ENCODE peak calls at places on chromosomes 7 and 10, in seven cellular contexts. L, D, C, E, A, W and H are unnamed samples.

GRCh38 chr10:130171196-130171595 is 35.0 kb downstream of the GLRX3 start:
- DNase-seq in A (no peak), D (no peak), C (no peak), W (peak), L (no peak), E (no peak), H (no peak)

GRCh38 chr7:2631924-2632716 is at the start of gene TTYH3:
- DNase-seq in W (no peak), E (no peak), D (peak), C (no peak), L (no peak), A (peak), H (no peak)

GRCh38 chr10:5944389-5945202 is 32.7 kb downstream of the IL15RA start:
- DNase-seq in W (peak), A (no peak), E (no peak), C (peak), L (no peak), D (no peak), H (no peak)

GRCh38 chr10:6108631-6109443 is 20.0 kb downstream of the RBM17 start:
- DNase-seq in C (peak), D (no peak), W (peak), L (peak), A (peak), E (peak), H (no peak)

GRCh38 chr10:116272497-116273221 is at the start of gene GFRA1:
- DNase-seq in E (no peak), W (peak), C (peak), A (peak), D (peak), L (peak), H (peak)

GRCh38 chr10:32381165-32381564 is 34.2 kb upstream of the EPC1 start:
- DNase-seq in L (no peak), E (no peak), W (no peak), C (no peak), D (no peak), A (no peak), H (no peak)

GRCh38 chr7:116859323-116859722 is 3.1 kb upstream of the CAPZA2 start:
- DNase-seq in D (no peak), E (peak), L (no peak), W (peak), A (no peak), C (peak), H (no peak)

GRCh38 chr7:14691597-14692203 is 210.9 kb downstream of the DGKB start:
- DNase-seq in E (peak), D (peak), L (peak), A (peak), W (peak), C (peak), H (peak)

GRCh38 chr10:122835908-122836307 is 9.7 kb downstream of the CUZD1 start:
- DNase-seq in W (no peak), C (no peak), A (no peak), L (no peak), D (no peak), E (no peak), H (no peak)

GRCh38 chr7:43394441-43395130 is 188.3 kb upstream of the STK17A start:
- DNase-seq in C (no peak), D (no peak), A (no peak), W (no peak), L (no peak), E (no peak), H (no peak)

GRCh38 chr10:74058658-74059057 is 60.7 kb downstream of the VCL start:
- DNase-seq in A (peak), D (no peak), C (no peak), L (no peak), E (no peak), W (peak), H (no peak)

DNA sequence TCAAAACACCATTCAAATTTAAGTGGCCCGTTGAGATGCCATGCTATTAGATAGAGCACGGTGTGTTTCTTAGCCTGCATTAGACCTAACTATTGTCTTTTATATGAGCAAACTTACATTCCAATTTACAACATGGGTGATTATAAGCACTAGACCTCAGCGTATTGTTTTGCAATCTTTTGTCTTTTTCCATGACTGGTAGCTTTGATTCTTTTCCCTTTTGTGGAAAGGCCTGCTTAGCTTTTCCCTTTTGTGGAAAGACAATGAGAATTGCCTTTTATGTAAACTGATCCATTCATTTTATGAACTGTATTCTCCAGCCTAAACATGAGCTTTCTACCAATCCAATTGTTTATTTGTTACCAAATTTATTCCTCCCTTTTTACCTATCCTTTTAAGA is 823.1 kb downstream of the CCSER2 start:
- DNase-seq in W (no peak), L (no peak), A (no peak), D (no peak), C (no peak), E (no peak), H (no peak)
- H2BK120ac ChIP-seq in W (no peak), L (no peak), A (no peak), D (no peak), C (no peak), E (no peak), H (no peak)

GRCh38 chr7:22571776-22572175 is 71.8 kb upstream of the STEAP1B start:
- DNase-seq in W (no peak), E (no peak), D (no peak), C (no peak), L (no peak), A (no peak), H (no peak)

GRCh38 chr7:22572292-22572691 is 72.3 kb upstream of the STEAP1B start:
- DNase-seq in E (peak), C (no peak), A (no peak), W (no peak), D (no peak), L (no peak), H (no peak)

GRCh38 chr7:22566592-22566991 is 66.6 kb upstream of the STEAP1B start:
- DNase-seq in W (no peak), L (no peak), C (no peak), D (no peak), E (no peak), A (no peak), H (no peak)

GRCh38 chr7:22572937-22573336 is 72.9 kb upstream of the STEAP1B start:
- DNase-seq in C (peak), A (no peak), D (no peak), L (no peak), W (peak), E (peak), H (no peak)

DNA sequence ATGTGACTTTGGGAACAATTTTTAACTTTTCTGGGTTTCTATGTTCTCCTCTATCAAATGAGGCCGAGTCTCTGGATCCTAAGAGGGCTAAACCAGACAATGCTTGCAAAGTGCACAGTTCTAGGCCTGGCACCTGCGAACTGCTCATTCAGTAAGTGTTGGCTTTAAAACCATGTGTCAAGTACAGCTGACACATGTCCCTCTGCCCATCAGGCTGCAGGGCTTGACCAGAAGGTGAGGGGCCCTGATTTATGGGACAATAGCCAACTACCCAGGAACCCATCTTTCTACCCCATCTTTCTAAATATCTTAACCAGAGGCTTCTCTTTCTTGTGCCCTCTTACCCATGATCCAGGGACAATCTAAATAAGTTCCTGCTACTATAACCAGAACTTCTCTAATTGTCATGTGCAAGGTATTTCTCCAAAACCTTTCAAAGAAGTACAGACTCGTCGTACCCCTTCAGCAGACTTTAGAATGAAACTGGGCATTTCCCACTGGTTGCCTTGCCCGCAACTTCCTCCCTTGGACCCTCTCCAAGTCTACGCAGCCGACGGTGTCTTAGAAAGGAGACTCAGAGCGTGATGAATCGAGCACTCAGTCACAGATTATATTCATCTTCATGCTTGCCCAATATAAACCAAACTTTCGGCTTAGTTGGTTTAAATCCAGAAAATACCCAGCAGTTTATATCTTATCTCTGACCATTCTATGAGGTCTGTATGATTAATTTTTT is 69.8 kb upstream of the STEAP1B start:
- DNase-seq in A (no peak), D (no peak), C (peak), E (peak), W (no peak), L (no peak), H (no peak)
- H2BK120ac ChIP-seq in A (no peak), D (no peak), C (peak), E (no peak), W (no peak), L (no peak), H (no peak)

DNA sequence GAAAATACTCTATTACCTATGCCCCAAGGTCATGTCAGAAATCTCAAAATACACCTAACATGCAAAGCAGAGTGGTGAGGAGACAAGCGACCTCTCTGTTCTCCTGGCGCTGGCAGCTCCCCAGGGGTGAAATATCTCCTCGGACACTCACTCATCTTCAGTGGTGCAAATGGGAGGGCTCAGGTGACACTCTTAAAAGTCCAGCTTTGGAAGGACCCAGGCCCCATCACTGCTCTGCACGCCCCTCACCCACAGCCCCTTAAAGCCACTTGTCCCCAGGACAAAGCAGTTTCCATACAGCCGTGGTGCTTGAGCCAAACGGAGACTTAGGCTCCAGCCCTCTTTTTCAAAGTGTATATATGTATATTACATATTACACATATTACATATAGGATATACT is 12.4 kb downstream of the PRKAG2 start:
- DNase-seq in L (no peak), A (no peak), D (no peak), W (no peak), C (no peak), E (no peak), H (no peak)
- H2BK120ac ChIP-seq in L (no peak), A (no peak), D (no peak), W (no peak), C (no peak), E (no peak), H (no peak)

GRCh38 chr7:154695836-154696235 is 307.1 kb downstream of the PAXIP1 start:
- DNase-seq in A (no peak), D (no peak), L (no peak), E (no peak), C (no peak), W (no peak), H (no peak)

GRCh38 chr7:154698726-154699291 is 304.1 kb downstream of the PAXIP1 start:
- DNase-seq in A (peak), L (peak), D (peak), C (no peak), W (no peak), E (peak), H (peak)

GRCh38 chr7:154693646-154694045 is 309.3 kb downstream of the PAXIP1 start:
- DNase-seq in L (no peak), C (no peak), A (peak), D (no peak), E (no peak), W (no peak), H (no peak)

GRCh38 chr7:154699421-154699820 is 303.5 kb downstream of the PAXIP1 start:
- DNase-seq in C (no peak), A (peak), L (no peak), D (no peak), E (no peak), W (no peak), H (no peak)

GRCh38 chr7:154696556-154696955 is 306.4 kb downstream of the PAXIP1 start:
- DNase-seq in A (no peak), D (no peak), C (no peak), E (no peak), L (no peak), W (no peak), H (no peak)
- H2BK120ac ChIP-seq in A (no peak), D (no peak), C (no peak), E (no peak), L (no peak), W (no peak), H (no peak)